ENCODE peak calls at places on chromosomes 4 and X, in six cellular contexts. One of them, this sample, is unnamed. For H3K9me3, the result is how much of the 10 kb centered on the place peaks cover.

GRCh38 chr4:166034965-166035364 is 161.9 kb downstream of the TLL1 start:
- DNase-seq in left ventricle myocardium inferior: no peak
- DNase-seq in gastrocnemius medialis: no peak
- DNase-seq in CD4-positive, alpha-beta memory T cell: no peak
- DNase-seq in H9: no peak
- DNase-seq in ovary: no peak
- DNase-seq in this sample: no peak

GRCh38 chr4:169485084-169485483 is 127.3 kb downstream of the NEK1 start:
- DNase-seq in left ventricle myocardium inferior: no peak
- DNase-seq in gastrocnemius medialis: no peak
- DNase-seq in H9: no peak
- DNase-seq in CD4-positive, alpha-beta memory T cell: no peak
- DNase-seq in ovary: no peak
- DNase-seq in this sample: no peak

GRCh38 chr4:150725957-150726523 is 144.1 kb downstream of the MAB21L2 start:
- DNase-seq in ovary: no peak
- DNase-seq in left ventricle myocardium inferior: no peak
- DNase-seq in H9: no peak
- DNase-seq in CD4-positive, alpha-beta memory T cell: no peak
- DNase-seq in gastrocnemius medialis: no peak
- DNase-seq in this sample: no peak

GRCh38 chrX:40176256-40176978 is 78.7 kb upstream of the BCOR start:
- DNase-seq in left ventricle myocardium inferior: peak
- DNase-seq in ovary: peak
- DNase-seq in H9: peak
- DNase-seq in CD4-positive, alpha-beta memory T cell: peak
- DNase-seq in gastrocnemius medialis: peak
- DNase-seq in this sample: peak

GRCh38 chr4:38560763-38561558 is 103.0 kb upstream of the KLF3 start:
- DNase-seq in H9: no peak
- DNase-seq in left ventricle myocardium inferior: no peak
- DNase-seq in CD4-positive, alpha-beta memory T cell: peak
- DNase-seq in gastrocnemius medialis: no peak
- DNase-seq in ovary: no peak
- DNase-seq in this sample: no peak

GRCh38 chr4:152283806-152284470 is 252.0 kb downstream of the FBXW7 start:
- DNase-seq in gastrocnemius medialis: no peak
- DNase-seq in ovary: no peak
- DNase-seq in CD4-positive, alpha-beta memory T cell: no peak
- DNase-seq in left ventricle myocardium inferior: no peak
- DNase-seq in H9: no peak
- DNase-seq in this sample: no peak

GRCh38 chr4:174591243-174592021 is 69.1 kb upstream of the HPGD start:
- DNase-seq in H9: no peak
- DNase-seq in left ventricle myocardium inferior: no peak
- DNase-seq in CD4-positive, alpha-beta memory T cell: peak
- DNase-seq in gastrocnemius medialis: no peak
- DNase-seq in ovary: no peak
- DNase-seq in this sample: no peak

GRCh38 chrX:42466706-42467105 is 311.3 kb downstream of the PPP1R2C start:
- DNase-seq in ovary: no peak
- DNase-seq in CD4-positive, alpha-beta memory T cell: no peak
- DNase-seq in H9: no peak
- DNase-seq in gastrocnemius medialis: no peak
- DNase-seq in left ventricle myocardium inferior: no peak
- DNase-seq in this sample: no peak

GRCh38 chr4:161428180-161428965 is 735.4 kb downstream of the FSTL5 start:
- DNase-seq in H9: no peak
- DNase-seq in ovary: no peak
- DNase-seq in gastrocnemius medialis: no peak
- DNase-seq in left ventricle myocardium inferior: no peak
- DNase-seq in CD4-positive, alpha-beta memory T cell: no peak
- DNase-seq in this sample: no peak

GRCh38 chr4:147755567-147756295 is 23.8 kb downstream of the ARHGAP10 start:
- DNase-seq in left ventricle myocardium inferior: no peak
- DNase-seq in H9: no peak
- DNase-seq in gastrocnemius medialis: no peak
- DNase-seq in CD4-positive, alpha-beta memory T cell: no peak
- DNase-seq in ovary: peak
- DNase-seq in this sample: no peak

GRCh38 chrX:110026099-110026844 is 23.4 kb downstream of the TMEM164 start:
- DNase-seq in CD4-positive, alpha-beta memory T cell: no peak
- DNase-seq in ovary: no peak
- DNase-seq in H9: no peak
- DNase-seq in left ventricle myocardium inferior: no peak
- DNase-seq in gastrocnemius medialis: no peak
- DNase-seq in this sample: no peak

GRCh38 chrX:154890990-154891639 is 5.0 kb downstream of the F8A1 start:
- DNase-seq in ovary: no peak
- DNase-seq in CD4-positive, alpha-beta memory T cell: no peak
- DNase-seq in gastrocnemius medialis: no peak
- DNase-seq in H9: no peak
- DNase-seq in left ventricle myocardium inferior: no peak
- DNase-seq in this sample: no peak

GRCh38 chrX:72247206-72247944 is 8.5 kb upstream of the ERCC6L start:
- DNase-seq in ovary: peak
- DNase-seq in gastrocnemius medialis: no peak
- DNase-seq in CD4-positive, alpha-beta memory T cell: no peak
- DNase-seq in H9: no peak
- DNase-seq in left ventricle myocardium inferior: no peak
- DNase-seq in this sample: no peak

GRCh38 chr4:41575207-41575606 is 37.2 kb downstream of the LIMCH1 start:
- DNase-seq in H9: no peak
- DNase-seq in ovary: no peak
- DNase-seq in gastrocnemius medialis: no peak
- DNase-seq in left ventricle myocardium inferior: no peak
- DNase-seq in CD4-positive, alpha-beta memory T cell: no peak
- DNase-seq in this sample: no peak

GRCh38 chrX:85859426-85859825 is 187.9 kb downstream of the CHM start:
- DNase-seq in H9: no peak
- DNase-seq in ovary: no peak
- DNase-seq in gastrocnemius medialis: no peak
- DNase-seq in CD4-positive, alpha-beta memory T cell: no peak
- DNase-seq in left ventricle myocardium inferior: no peak
- DNase-seq in this sample: no peak

GRCh38 chrX:39438603-39439602 is 637.6 kb downstream of the MID1IP1 start:
- DNase-seq in CD4-positive, alpha-beta memory T cell: no peak
- DNase-seq in H9: no peak
- DNase-seq in ovary: no peak
- DNase-seq in left ventricle myocardium inferior: no peak
- DNase-seq in gastrocnemius medialis: no peak
- DNase-seq in this sample: no peak

GRCh38 chr4:89486042-89486441 is 178.4 kb upstream of the GPRIN3 start:
- DNase-seq in ovary: no peak
- DNase-seq in left ventricle myocardium inferior: no peak
- DNase-seq in gastrocnemius medialis: no peak
- DNase-seq in CD4-positive, alpha-beta memory T cell: no peak
- DNase-seq in H9: no peak
- DNase-seq in this sample: no peak

GRCh38 chr4:1393866-1394265 is 12.4 kb downstream of the NKX1-1 start:
- DNase-seq in H9: no peak
- DNase-seq in gastrocnemius medialis: no peak
- DNase-seq in left ventricle myocardium inferior: peak
- DNase-seq in ovary: no peak
- DNase-seq in CD4-positive, alpha-beta memory T cell: no peak
- DNase-seq in this sample: no peak

GRCh38 chrX:13697440-13697839 is 8.5 kb downstream of the RAB9A start:
- DNase-seq in ovary: no peak
- DNase-seq in H9: no peak
- DNase-seq in gastrocnemius medialis: no peak
- DNase-seq in CD4-positive, alpha-beta memory T cell: no peak
- DNase-seq in left ventricle myocardium inferior: no peak
- DNase-seq in this sample: no peak

GRCh38 chr4:53601251-53601764 is 10.0 kb upstream of the LNX1 start:
- DNase-seq in H9: peak
- DNase-seq in CD4-positive, alpha-beta memory T cell: no peak
- DNase-seq in ovary: no peak
- DNase-seq in gastrocnemius medialis: peak
- DNase-seq in left ventricle myocardium inferior: peak
- DNase-seq in this sample: no peak

GRCh38 chr4:52877694-52878093 is 15.6 kb downstream of the RASL11B start:
- DNase-seq in left ventricle myocardium inferior: no peak
- DNase-seq in CD4-positive, alpha-beta memory T cell: no peak
- DNase-seq in H9: no peak
- DNase-seq in ovary: no peak
- DNase-seq in gastrocnemius medialis: no peak
- DNase-seq in this sample: no peak

GRCh38 chr4:71607780-71608673 is 175.9 kb downstream of the GC start:
- DNase-seq in gastrocnemius medialis: no peak
- DNase-seq in H9: no peak
- DNase-seq in left ventricle myocardium inferior: no peak
- DNase-seq in ovary: no peak
- DNase-seq in CD4-positive, alpha-beta memory T cell: no peak
- DNase-seq in this sample: no peak

GRCh38 chr4:71609159-71609558 is 174.7 kb downstream of the GC start:
- DNase-seq in gastrocnemius medialis: no peak
- DNase-seq in CD4-positive, alpha-beta memory T cell: no peak
- DNase-seq in H9: no peak
- DNase-seq in left ventricle myocardium inferior: no peak
- DNase-seq in ovary: no peak
- DNase-seq in this sample: no peak

GRCh38 chr4:71607109-71607508 is 176.8 kb downstream of the GC start:
- DNase-seq in gastrocnemius medialis: no peak
- DNase-seq in left ventricle myocardium inferior: no peak
- DNase-seq in H9: no peak
- DNase-seq in ovary: no peak
- DNase-seq in CD4-positive, alpha-beta memory T cell: no peak
- DNase-seq in this sample: no peak

GRCh38 chr4:71609651-71610050 is 174.2 kb downstream of the GC start:
- DNase-seq in ovary: no peak
- DNase-seq in gastrocnemius medialis: no peak
- DNase-seq in left ventricle myocardium inferior: no peak
- DNase-seq in H9: no peak
- DNase-seq in CD4-positive, alpha-beta memory T cell: no peak
- DNase-seq in this sample: no peak

DNA sequence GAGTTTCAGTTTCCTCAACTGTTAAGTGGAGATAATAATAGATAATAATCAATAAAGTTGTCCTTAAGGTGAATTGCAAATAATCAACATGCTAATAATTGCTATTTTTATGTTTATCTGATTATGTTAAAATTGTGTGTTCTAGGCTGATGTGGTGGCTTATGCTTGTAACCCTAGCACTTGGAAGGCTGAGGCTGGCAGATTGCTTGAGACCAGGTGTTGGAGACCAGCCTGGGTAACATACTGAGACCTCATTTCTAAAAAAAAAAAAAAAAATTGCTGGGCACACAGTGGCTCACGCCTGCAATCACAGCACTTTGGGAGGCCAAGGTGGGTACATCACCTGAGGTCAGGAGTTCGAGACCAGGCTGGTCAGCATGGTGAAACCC is 175.2 kb downstream of the GC start:
- DNase-seq in CD4-positive, alpha-beta memory T cell: no peak
- DNase-seq in gastrocnemius medialis: no peak
- DNase-seq in ovary: no peak
- DNase-seq in left ventricle myocardium inferior: no peak
- DNase-seq in H9: no peak
- DNase-seq in this sample: no peak
- H3K27ac ChIP-seq in CD4-positive, alpha-beta memory T cell: no peak
- H3K27ac ChIP-seq in gastrocnemius medialis: no peak
- H3K27ac ChIP-seq in ovary: no peak
- H3K27ac ChIP-seq in left ventricle myocardium inferior: no peak
- H3K27ac ChIP-seq in H9: no peak
- H3K27ac ChIP-seq in this sample: no peak

GRCh38 chrX:47992669-47993068 is 11.1 kb downstream of the ZNF182 start:
- DNase-seq in ovary: no peak
- DNase-seq in gastrocnemius medialis: no peak
- DNase-seq in left ventricle myocardium inferior: no peak
- DNase-seq in CD4-positive, alpha-beta memory T cell: no peak
- DNase-seq in H9: no peak
- DNase-seq in this sample: no peak
- H3K9me3 ChIP-seq in ovary: under half
- H3K9me3 ChIP-seq in gastrocnemius medialis: under half
- H3K9me3 ChIP-seq in left ventricle myocardium inferior: under half
- H3K9me3 ChIP-seq in CD4-positive, alpha-beta memory T cell: under half
- H3K9me3 ChIP-seq in H9: under half
- H3K9me3 ChIP-seq in this sample: under half

GRCh38 chrX:19792412-19792811 is 95.0 kb downstream of the SH3KBP1 start:
- DNase-seq in ovary: no peak
- DNase-seq in CD4-positive, alpha-beta memory T cell: no peak
- DNase-seq in left ventricle myocardium inferior: no peak
- DNase-seq in gastrocnemius medialis: no peak
- DNase-seq in H9: no peak
- DNase-seq in this sample: no peak

GRCh38 chrX:19789782-19790181 is 97.6 kb downstream of the SH3KBP1 start:
- DNase-seq in gastrocnemius medialis: no peak
- DNase-seq in CD4-positive, alpha-beta memory T cell: no peak
- DNase-seq in ovary: no peak
- DNase-seq in left ventricle myocardium inferior: no peak
- DNase-seq in H9: no peak
- DNase-seq in this sample: no peak

GRCh38 chrX:19789376-19789775 is 98.0 kb downstream of the SH3KBP1 start:
- DNase-seq in left ventricle myocardium inferior: no peak
- DNase-seq in ovary: no peak
- DNase-seq in H9: no peak
- DNase-seq in CD4-positive, alpha-beta memory T cell: no peak
- DNase-seq in gastrocnemius medialis: no peak
- DNase-seq in this sample: no peak

GRCh38 chrX:19791562-19791961 is 95.8 kb downstream of the SH3KBP1 start:
- DNase-seq in left ventricle myocardium inferior: no peak
- DNase-seq in ovary: no peak
- DNase-seq in gastrocnemius medialis: no peak
- DNase-seq in CD4-positive, alpha-beta memory T cell: no peak
- DNase-seq in H9: no peak
- DNase-seq in this sample: no peak

DNA sequence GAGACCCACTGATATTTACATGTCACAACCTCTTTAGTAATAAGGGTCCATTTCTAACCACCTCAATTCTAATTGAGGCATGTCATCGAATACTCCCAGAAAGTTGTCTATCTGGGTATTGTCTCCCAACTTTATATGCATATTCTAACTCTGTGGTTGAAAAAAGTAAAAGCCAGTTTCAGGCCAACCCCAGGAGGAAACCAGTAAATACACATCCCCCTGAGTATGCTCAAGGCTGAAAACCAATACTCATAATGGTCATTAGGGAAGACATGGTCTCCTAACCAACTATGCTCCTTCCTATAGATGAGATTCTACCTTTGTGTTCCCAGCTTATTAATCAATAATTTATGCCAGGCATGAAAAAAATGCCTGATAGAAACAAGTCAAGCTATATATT is 96.6 kb downstream of the SH3KBP1 start:
- DNase-seq in ovary: no peak
- DNase-seq in H9: no peak
- DNase-seq in left ventricle myocardium inferior: no peak
- DNase-seq in CD4-positive, alpha-beta memory T cell: no peak
- DNase-seq in gastrocnemius medialis: no peak
- DNase-seq in this sample: no peak
- H3K27ac ChIP-seq in ovary: no peak
- H3K27ac ChIP-seq in H9: no peak
- H3K27ac ChIP-seq in left ventricle myocardium inferior: no peak
- H3K27ac ChIP-seq in CD4-positive, alpha-beta memory T cell: no peak
- H3K27ac ChIP-seq in gastrocnemius medialis: no peak
- H3K27ac ChIP-seq in this sample: no peak

DNA sequence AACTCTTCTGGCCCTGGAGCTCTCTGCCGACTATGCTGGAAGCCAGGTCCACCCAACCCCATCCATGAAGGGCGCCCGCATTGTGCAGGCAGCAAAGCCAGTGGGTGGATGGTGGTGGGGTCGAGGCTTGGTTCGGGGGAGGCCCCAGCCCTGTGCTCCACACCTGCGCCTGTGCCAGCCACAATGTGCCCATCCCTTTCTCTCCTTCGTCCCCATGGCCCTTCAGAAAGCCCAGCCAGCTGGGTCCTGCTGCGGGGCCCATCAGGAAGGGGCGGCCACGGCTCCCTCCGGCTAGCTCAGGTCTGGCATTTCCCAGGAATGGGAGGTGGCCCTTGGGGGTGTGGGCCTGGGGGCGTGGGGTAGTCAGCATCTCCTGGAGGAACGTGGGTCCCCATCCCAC is 91.6 kb downstream of the HMX1 start:
- DNase-seq in ovary: no peak
- DNase-seq in H9: no peak
- DNase-seq in left ventricle myocardium inferior: no peak
- DNase-seq in gastrocnemius medialis: no peak
- DNase-seq in CD4-positive, alpha-beta memory T cell: no peak
- DNase-seq in this sample: no peak
- H3K9me3 ChIP-seq in ovary: under half
- H3K9me3 ChIP-seq in H9: under half
- H3K9me3 ChIP-seq in left ventricle myocardium inferior: under half
- H3K9me3 ChIP-seq in gastrocnemius medialis: under half
- H3K9me3 ChIP-seq in CD4-positive, alpha-beta memory T cell: under half
- H3K9me3 ChIP-seq in this sample: under half

This sample was measured in CD8-positive, alpha-beta memory T cell.